ENCODE peak calls at places on chromosomes 16 and 17, in six cellular contexts. X is endothelial cell of umbilical vein, R is A549, Q is K562, F is GM12878, J is HepG2. G is an unnamed sample.

GRCh38 chr17:79574108-79574507 is 36.7 kb downstream of the RBFOX3 start:
- DNase-seq in J (no peak), X (no peak), Q (no peak), R (no peak), F (no peak), G (no peak)

GRCh38 chr17:11737290-11737679 is 139.0 kb downstream of the DNAH9 start:
- DNase-seq in X (no peak), F (no peak), Q (no peak), J (no peak), R (no peak), G (no peak)

GRCh38 chr17:76537288-76537577 is 276 bp downstream of the CYGB start:
- DNase-seq in X (no peak), F (no peak), R (no peak), J (no peak), Q (no peak), G (no peak)

GRCh38 chr17:75036643-75037268 is 10.0 kb downstream of the ATP5PD start:
- DNase-seq in F (no peak), X (peak; percentile 85), J (no peak), Q (peak; percentile 75), R (peak; percentile 93), G (no peak)

GRCh38 chr17:15946611-15947120 is 1.7 kb downstream of the ADORA2B start:
- DNase-seq in X (peak; percentile 15), F (no peak), J (no peak), R (no peak), Q (no peak), G (no peak)

GRCh38 chr16:1989826-1990335 is at the start of gene SYNGR3:
- DNase-seq in J (no peak), F (no peak), R (no peak), X (no peak), Q (peak; percentile 47), G (no peak)

GRCh38 chr17:70716551-70716950 is 547.2 kb downstream of the KCNJ2 start:
- DNase-seq in J (no peak), R (no peak), Q (no peak), F (no peak), X (no peak), G (no peak)

GRCh38 chr16:2340564-2341455 is at the start of gene ABCA3:
- DNase-seq in Q (peak; percentile 99), J (peak; percentile 84), X (peak; percentile 98), R (peak; percentile 84), F (peak; percentile 79), G (peak; percentile 93)

GRCh38 chr17:75589919-75590303 is 2.3 kb downstream of the MYO15B start:
- DNase-seq in J (no peak), X (no peak), Q (no peak), R (no peak), F (no peak), G (no peak)

GRCh38 chr16:87363771-87364476 is 19.7 kb downstream of the FBXO31 start:
- DNase-seq in Q (no peak), X (peak; percentile 37), R (no peak), J (no peak), F (no peak), G (no peak)

GRCh38 chr16:87819282-87819681 is 50.0 kb downstream of the SLC7A5 start:
- DNase-seq in X (no peak), Q (no peak), F (no peak), R (no peak), J (no peak), G (no peak)

GRCh38 chr16:66247516-66248089 is 118.9 kb upstream of the CDH5 start:
- DNase-seq in R (no peak), F (no peak), X (no peak), Q (no peak), J (no peak), G (no peak)

GRCh38 chr16:66701516-66701915 is 5.0 kb upstream of the CMTM4 start:
- DNase-seq in F (no peak), J (no peak), X (no peak), Q (no peak), R (no peak), G (no peak)

GRCh38 chr17:81510798-81511549 is 1.6 kb downstream of the ACTG1 start:
- DNase-seq in Q (no peak), R (no peak), X (peak; percentile 30), J (no peak), F (no peak), G (no peak)

GRCh38 chr17:48351916-48352332 is 78.1 kb downstream of the SKAP1 start:
- DNase-seq in X (peak; percentile 69), Q (peak; percentile 23), R (peak; percentile 48), J (peak; percentile 5), F (no peak), G (peak; percentile 22)

GRCh38 chr16:72124761-72125634 is 31.4 kb downstream of the DHX38 start:
- DNase-seq in X (peak; percentile 67), R (peak; percentile 69), F (peak; percentile 26), Q (peak; percentile 73), J (peak; percentile 67), G (peak; percentile 84)

GRCh38 chr17:6666077-6666521 is 14.5 kb downstream of the C17orf100 start:
- DNase-seq in R (peak; percentile 90), J (peak; percentile 78), Q (peak; percentile 58), X (peak; percentile 82), F (no peak), G (peak; percentile 82)

GRCh38 chr16:8867483-8868271 is 1.1 kb downstream of the CARHSP1 start:
- DNase-seq in J (no peak), X (peak; percentile 45), R (no peak), Q (no peak), F (no peak), G (peak; percentile 49)

GRCh38 chr16:26605872-26606271 is 460.9 kb upstream of the C16orf82 start:
- DNase-seq in F (no peak), J (no peak), Q (no peak), X (no peak), R (no peak), G (no peak)

GRCh38 chr16:49588061-49588460 is 214.5 kb downstream of the C16orf78 start:
- DNase-seq in J (no peak), X (no peak), F (no peak), R (no peak), Q (no peak), G (no peak)

GRCh38 chr17:29384901-29385300 is 5.3 kb upstream of the TAOK1 start:
- DNase-seq in F (no peak), X (no peak), Q (no peak), J (no peak), R (no peak), G (no peak)

GRCh38 chr16:69225136-69225535 is 38.2 kb downstream of the SNTB2 start:
- DNase-seq in Q (no peak), F (no peak), X (peak; percentile 99), R (no peak), J (no peak), G (no peak)

GRCh38 chr17:77944390-77945222 is 13.9 kb upstream of the TNRC6C start:
- DNase-seq in R (no peak), J (no peak), X (no peak), Q (no peak), F (no peak), G (no peak)
- TF ChIP-seq MYC in R (no peak), J (no peak), X (no peak), Q (no peak), F (no peak), G (no peak)

GRCh38 chr17:67108411-67108810 is 64.1 kb downstream of the CACNG1 start:
- DNase-seq in F (no peak), R (no peak), X (no peak), J (no peak), Q (no peak), G (no peak)
- TF ChIP-seq MYC in F (no peak), R (no peak), X (no peak), J (no peak), Q (no peak), G (no peak)

GRCh38 chr16:84360170-84360569 is 8.2 kb upstream of the ATP2C2 start:
- DNase-seq in R (no peak), F (no peak), Q (no peak), J (no peak), X (no peak), G (peak; percentile 39)
- TF ChIP-seq MYC in R (no peak), F (no peak), Q (no peak), J (no peak), X (no peak), G (no peak)

DNA sequence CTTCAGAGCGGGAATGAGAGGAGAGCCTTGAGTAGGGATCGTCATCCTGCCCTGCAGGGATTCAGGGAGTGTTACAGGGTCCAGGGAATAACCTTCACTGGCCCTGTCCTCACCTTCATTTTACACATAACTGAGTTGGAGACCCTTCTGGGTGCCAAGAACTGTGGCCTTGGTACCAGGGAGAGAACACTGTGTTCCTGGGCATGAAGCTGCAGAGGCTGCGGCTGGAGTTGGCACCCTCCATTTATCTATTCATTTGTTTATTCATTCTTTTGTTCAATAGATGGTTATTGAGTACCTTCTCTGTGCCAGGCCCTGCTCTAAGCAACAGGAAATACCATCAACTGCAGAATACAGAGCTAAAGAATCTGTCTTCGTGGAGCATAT is 6.7 kb downstream of the ABCC3 start:
- DNase-seq in Q (no peak), R (no peak), F (no peak), X (no peak), J (no peak), G (no peak)
- TF ChIP-seq MYC in Q (no peak), R (no peak), F (no peak), X (no peak), J (no peak), G (no peak)

DNA sequence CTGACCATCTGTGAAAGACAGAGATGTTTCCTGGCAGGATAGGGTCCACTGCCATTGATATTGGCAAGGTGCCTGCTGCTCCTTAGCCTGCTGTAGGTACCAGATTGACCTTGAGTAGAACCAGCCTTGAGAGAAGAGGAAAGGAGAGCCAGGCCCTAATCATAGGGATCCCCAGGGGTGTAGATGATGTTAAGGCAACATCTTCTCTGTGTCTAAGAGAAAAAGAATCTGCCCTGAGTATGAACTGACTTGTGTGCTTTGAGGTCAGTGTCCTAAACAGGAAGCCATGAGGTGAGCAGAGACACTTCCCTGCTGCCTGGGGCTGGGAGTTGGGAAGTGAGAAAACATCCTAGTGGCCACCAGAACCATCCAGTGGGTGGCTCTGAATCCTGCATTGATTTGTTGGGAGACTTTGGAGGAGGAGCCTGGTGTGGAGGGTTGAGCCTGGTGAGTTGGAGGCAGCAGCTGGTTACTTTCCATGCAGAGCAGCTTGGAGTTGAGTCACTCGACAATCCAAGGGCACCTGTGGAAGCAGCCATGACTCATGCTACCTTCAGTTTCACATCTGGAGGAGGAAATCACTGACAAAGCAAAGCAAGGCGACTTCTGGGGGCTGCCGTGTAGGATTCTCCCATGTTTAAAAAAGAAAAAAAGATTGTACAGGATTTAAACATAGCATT is 47.8 kb downstream of the BMERB1 start:
- DNase-seq in F (no peak), R (peak; percentile 99), J (peak; percentile 99), Q (peak; percentile 47), X (peak; percentile 95), G (peak; percentile 7)
- TF ChIP-seq MYC in F (no peak), R (no peak), J (no peak), Q (no peak), X (no peak), G (no peak)

G was measured in NB4.